ENCODE peak calls at places on chromosomes 7 and 10, in ten cellular contexts. L is MM.1S; I is iPS DF 6.9; E is pancreas; S is OCI-LY7; R is fibroblast of lung; X is GM12865; K is left ventricle myocardium inferior; G is lower leg skin; D is CD8-positive, alpha-beta memory T cell. C is an unnamed sample.

GRCh38 chr7:1839701-1840100 is 169.6 kb downstream of the ELFN1 start:
- DNase-seq in L (no peak), I (no peak), E (peak; percentile 12), S (no peak), R (no peak), X (no peak), K (peak; percentile 11), G (peak; percentile 83), D (no peak), C (peak; percentile 46)

GRCh38 chr7:51160990-51161615 is 155.5 kb downstream of the COBL start:
- DNase-seq in L (peak; percentile 49), I (peak; percentile 76), E (peak; percentile 66), S (peak; percentile 62), R (peak; percentile 75), X (peak; percentile 71), K (peak; percentile 68), G (no peak), D (peak; percentile 12), C (no peak)

GRCh38 chr7:26688936-26689506 is 175.4 kb downstream of the SKAP2 start:
- DNase-seq in L (peak; percentile 74), I (no peak), E (no peak), S (peak; percentile 35), R (no peak), X (peak; percentile 59), K (no peak), G (no peak), D (no peak), C (no peak)

GRCh38 chr10:11776080-11776479 is 33.9 kb downstream of the ECHDC3 start:
- DNase-seq in L (no peak), I (no peak), E (no peak), S (no peak), R (no peak), X (no peak), K (no peak), G (no peak), D (no peak), C (no peak)

GRCh38 chr7:767580-767940 is 40.5 kb upstream of the PRKAR1B start:
- DNase-seq in L (no peak), I (no peak), E (no peak), S (no peak), R (no peak), X (no peak), K (no peak), G (no peak), D (no peak), C (no peak)

GRCh38 chr10:116892873-116893685 is 43.8 kb downstream of the ENO4 start:
- DNase-seq in L (no peak), I (no peak), E (no peak), S (no peak), R (peak; percentile 4), X (no peak), K (no peak), G (no peak), D (no peak), C (no peak)

GRCh38 chr7:100102950-100103840 is 1.8 kb downstream of the AP4M1 start:
- DNase-seq in L (no peak), I (no peak), E (no peak), S (no peak), R (peak; percentile 92), X (no peak), K (no peak), G (no peak), D (no peak), C (no peak)

GRCh38 chr7:139931190-139932007 is 102.3 kb downstream of the TBXAS1 start:
- DNase-seq in L (no peak), I (no peak), E (no peak), S (no peak), R (no peak), X (no peak), K (no peak), G (no peak), D (no peak), C (no peak)

GRCh38 chr7:101533103-101533465 is 96.0 kb downstream of the MYL10 start:
- DNase-seq in L (no peak), I (no peak), E (no peak), S (no peak), R (no peak), X (no peak), K (no peak), G (no peak), D (no peak), C (no peak)

GRCh38 chr10:104288355-104288754 is 19.4 kb downstream of the GSTO2 start:
- DNase-seq in L (no peak), I (no peak), E (no peak), S (no peak), R (no peak), X (no peak), K (no peak), G (no peak), D (no peak), C (no peak)

DNA sequence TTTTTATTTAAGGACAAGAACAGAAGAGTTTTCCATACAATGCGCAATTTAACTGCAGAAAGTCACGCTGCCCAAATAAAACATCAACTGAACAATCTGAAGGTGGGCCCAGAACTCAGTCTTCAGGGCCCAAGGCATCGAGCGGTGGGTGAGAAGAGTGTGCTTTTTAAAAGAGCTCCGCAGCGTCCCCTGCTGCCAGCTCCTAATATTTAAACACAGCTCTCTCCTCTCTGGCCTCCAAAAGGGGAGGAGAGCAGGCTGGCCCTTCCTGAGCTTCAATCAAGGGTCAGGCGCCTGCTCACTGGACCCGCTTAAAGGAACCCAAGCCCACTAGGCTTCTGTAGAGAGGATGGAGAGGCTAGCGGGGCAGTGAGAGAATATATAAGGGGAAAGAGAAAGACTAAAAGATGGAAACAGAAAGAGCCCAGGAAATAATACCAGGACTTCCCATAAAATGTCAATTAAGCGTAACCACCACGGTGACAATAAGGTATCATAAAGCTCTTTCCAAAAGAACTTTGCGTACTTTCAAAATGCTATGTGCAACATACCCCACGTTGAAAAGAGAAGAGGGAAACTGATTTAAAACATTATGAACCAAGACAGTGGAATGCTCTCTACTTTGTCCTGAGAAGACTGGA is 2.8 kb downstream of the FAM53B start:
- DNase-seq in L (peak; percentile 72), I (no peak), E (peak; percentile 70), S (peak; percentile 87), R (peak; percentile 80), X (peak; percentile 78), K (peak; percentile 87), G (peak; percentile 95), D (peak; percentile 71), C (no peak)
- H3K4me3 ChIP-seq in L (peak overlapping the region; percentile 83), I (no peak overlapping the region), E (no peak overlapping the region), S (peak overlapping the region; percentile 95), R (no peak overlapping the region), X (peak overlapping the region; percentile 86), K (peak overlapping the region; percentile 82), G (no peak overlapping the region), D (peak overlapping the region; percentile 74), C (peak overlapping the region; percentile 53)

GRCh38 chr7:148912151-148912550 is 28.1 kb upstream of the EZH2 start:
- DNase-seq in L (no peak), I (no peak), E (no peak), S (no peak), R (no peak), X (no peak), K (no peak), G (no peak), D (no peak), C (no peak)
- H3K4me3 ChIP-seq in L (no peak overlapping the region), I (no peak overlapping the region), E (no peak overlapping the region), S (no peak overlapping the region), R (no peak overlapping the region), X (no peak overlapping the region), K (no peak overlapping the region), G (no peak overlapping the region), D (no peak overlapping the region), C (no peak overlapping the region)

GRCh38 chr10:14556285-14556956 is 218.3 kb downstream of the FAM107B start:
- DNase-seq in L (peak; percentile 97), I (no peak), E (no peak), S (peak; percentile 56), R (peak; percentile 35), X (peak; percentile 90), K (no peak), G (no peak), D (no peak), C (no peak)

GRCh38 chr10:14554843-14555205 is 219.9 kb downstream of the FAM107B start:
- DNase-seq in L (no peak), I (no peak), E (no peak), S (no peak), R (no peak), X (peak; percentile 47), K (no peak), G (no peak), D (no peak), C (no peak)

GRCh38 chr10:14553434-14553833 is 221.3 kb downstream of the FAM107B start:
- DNase-seq in L (no peak), I (no peak), E (no peak), S (no peak), R (peak; percentile 63), X (peak; percentile 61), K (no peak), G (no peak), D (no peak), C (no peak)

GRCh38 chr10:14555806-14556205 is 218.9 kb downstream of the FAM107B start:
- DNase-seq in L (peak; percentile 54), I (no peak), E (no peak), S (no peak), R (no peak), X (peak; percentile 38), K (no peak), G (no peak), D (no peak), C (no peak)

DNA sequence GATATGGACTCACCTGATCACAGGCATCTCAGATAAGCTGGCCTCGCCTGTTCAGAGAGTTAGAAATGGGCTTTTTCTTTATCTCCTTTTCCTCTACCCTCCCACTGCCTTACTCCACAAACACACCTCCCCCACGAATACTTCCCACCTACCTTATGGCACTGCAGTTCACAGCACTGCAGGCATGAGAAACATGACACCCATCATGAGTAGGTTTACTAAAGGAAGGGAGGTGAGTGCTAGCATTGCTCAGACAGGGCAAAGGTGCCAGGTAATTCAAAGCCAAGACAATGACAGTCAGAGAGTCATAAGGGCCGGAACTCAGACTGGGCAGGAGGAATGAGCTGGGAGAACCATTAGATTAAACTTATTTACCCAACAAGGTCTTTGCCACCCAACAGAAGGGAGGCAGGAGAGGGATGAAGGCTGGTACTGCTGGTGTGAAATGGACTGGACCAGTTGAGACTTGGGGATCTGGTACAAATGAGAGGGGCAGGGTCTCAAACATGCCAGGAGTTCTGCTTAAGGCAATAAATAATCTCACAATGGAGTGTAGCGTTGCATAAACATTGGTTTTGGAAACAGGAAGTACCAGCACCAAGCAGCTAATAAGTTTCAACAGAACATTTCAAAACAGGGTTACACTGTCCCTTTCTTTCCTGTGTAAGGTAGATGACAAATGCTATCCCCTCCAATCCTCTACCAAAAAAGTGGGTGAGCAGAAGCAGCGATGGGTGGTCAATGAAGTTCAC is 220.4 kb downstream of the FAM107B start:
- DNase-seq in L (no peak), I (no peak), E (no peak), S (no peak), R (no peak), X (no peak), K (no peak), G (no peak), D (no peak), C (no peak)
- H3K4me3 ChIP-seq in L (peak overlapping the region; percentile 48), I (no peak overlapping the region), E (no peak overlapping the region), S (no peak overlapping the region), R (no peak overlapping the region), X (no peak overlapping the region), K (no peak overlapping the region), G (no peak overlapping the region), D (peak overlapping the region; percentile 2), C (no peak overlapping the region)

DNA sequence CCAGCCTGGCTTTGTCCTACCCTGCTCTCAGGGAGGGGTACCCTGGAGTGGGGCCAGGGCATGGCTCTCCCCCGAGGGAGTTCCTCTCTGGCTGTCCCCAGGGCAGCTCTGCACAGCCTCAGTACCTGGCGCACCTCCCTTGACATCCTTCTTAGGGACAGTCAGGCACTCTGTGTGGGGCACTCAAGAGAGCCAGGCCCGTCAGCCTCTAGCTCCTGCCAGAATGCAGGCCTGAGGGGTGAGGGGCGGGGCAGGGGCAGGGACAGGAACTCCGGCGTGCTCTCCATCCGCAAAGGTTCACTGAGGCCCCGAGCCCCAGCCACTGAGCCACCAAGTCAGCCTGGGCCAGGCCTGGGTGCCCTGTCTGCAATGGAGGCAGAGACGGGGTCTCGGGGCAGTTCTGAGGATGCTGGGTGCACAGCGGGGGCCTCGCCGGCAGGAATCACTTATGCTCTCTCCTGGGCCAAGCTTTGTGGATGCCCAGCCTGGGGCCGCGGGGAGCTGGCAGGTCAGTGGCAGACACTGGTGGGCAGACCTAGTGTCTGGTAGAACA is 10.1 kb downstream of the LIMK1 start:
- DNase-seq in L (no peak), I (no peak), E (peak; percentile 45), S (peak; percentile 50), R (no peak), X (peak; percentile 32), K (no peak), G (no peak), D (no peak), C (no peak)
- H3K4me3 ChIP-seq in L (no peak overlapping the region), I (no peak overlapping the region), E (no peak overlapping the region), S (peak overlapping the region; percentile 73), R (no peak overlapping the region), X (peak overlapping the region; percentile 86), K (peak overlapping the region; percentile 60), G (no peak overlapping the region), D (peak overlapping the region; percentile 54), C (peak overlapping the region; percentile 86)

C was measured in coronary artery.